ENCODE peak calls at places on chromosome 16, in four cellular contexts. L is endothelial cell, A is testis, T is M059J. Z is an unnamed sample.

GRCh38 chr16:78596348-78596995 is 497.0 kb downstream of the WWOX start:
- DNase-seq in L (no peak), A (no peak), T (no peak), Z (no peak)

GRCh38 chr16:76676356-76676755 is 399.2 kb downstream of the CNTNAP4 start:
- DNase-seq in L (no peak), A (no peak), T (no peak), Z (no peak)

GRCh38 chr16:67846063-67846319 is 742 bp upstream of the NUTF2 start:
- DNase-seq in L (no peak), A (no peak), T (peak; percentile 51), Z (no peak)

GRCh38 chr16:1379863-1380174 is 28.1 kb downstream of the GNPTG start:
- DNase-seq in L (no peak), A (no peak), T (no peak), Z (no peak)

GRCh38 chr16:3021449-3022207 is 1.5 kb downstream of the TNFRSF12A start:
- DNase-seq in L (peak; percentile 68), A (peak; percentile 81), T (peak; percentile 99), Z (peak; percentile 85)

GRCh38 chr16:54194008-54194731 is 92.4 kb downstream of the IRX3 start:
- DNase-seq in L (peak; percentile 10), A (peak; percentile 78), T (peak; percentile 59), Z (peak; percentile 18)

GRCh38 chr16:28181557-28181914 is 30.2 kb downstream of the XPO6 start:
- DNase-seq in L (no peak), A (no peak), T (peak; percentile 97), Z (peak; percentile 21)

GRCh38 chr16:86872126-86872525 is 293.8 kb downstream of the FOXL1 start:
- DNase-seq in L (no peak), A (no peak), T (no peak), Z (no peak)

GRCh38 chr16:55495616-55496289 is 13.1 kb upstream of the LPCAT2 start:
- DNase-seq in L (no peak), A (no peak), T (peak; percentile 88), Z (no peak)

GRCh38 chr16:4232541-4233386 is 9.1 kb downstream of the SRL start:
- DNase-seq in L (no peak), A (peak; percentile 62), T (no peak), Z (no peak)

GRCh38 chr16:73063284-73063733 is 15.4 kb upstream of the ZFHX3 start:
- DNase-seq in L (no peak), A (no peak), T (no peak), Z (no peak)

GRCh38 chr16:69554495-69554894 is 11.3 kb upstream of the NFAT5 start:
- DNase-seq in L (no peak), A (no peak), T (no peak), Z (no peak)

GRCh38 chr16:12319464-12320030 is 343.0 kb downstream of the SNX29 start:
- DNase-seq in L (no peak), A (no peak), T (no peak), Z (no peak)

GRCh38 chr16:57924514-57924913 is 46.4 kb downstream of the CNGB1 start:
- DNase-seq in L (no peak), A (no peak), T (no peak), Z (no peak)

GRCh38 chr16:11177578-11178130 is 78.3 kb downstream of the SOCS1 start:
- DNase-seq in L (no peak), A (no peak), T (no peak), Z (no peak)

GRCh38 chr16:70349783-70350182 is 3.1 kb downstream of the DDX19A start:
- DNase-seq in L (no peak), A (no peak), T (peak; percentile 29), Z (no peak)

GRCh38 chr16:13013043-13013442 is 111.6 kb downstream of the SHISA9 start:
- DNase-seq in L (no peak), A (no peak), T (no peak), Z (no peak)

GRCh38 chr16:22171953-22172352 is 9.6 kb downstream of the SDR42E2 start:
- DNase-seq in L (no peak), A (no peak), T (no peak), Z (no peak)

GRCh38 chr16:20322696-20323095 is 4.6 kb downstream of the GP2 start:
- DNase-seq in L (no peak), A (no peak), T (no peak), Z (no peak)

GRCh38 chr16:23351360-23351759 is 49.3 kb downstream of the SCNN1B start:
- DNase-seq in L (no peak), A (no peak), T (no peak), Z (no peak)

GRCh38 chr16:87043273-87044030 is 273.7 kb downstream of the C16orf95 start:
- DNase-seq in L (no peak), A (no peak), T (no peak), Z (peak; percentile 52)

GRCh38 chr16:68013440-68013839 is 2.3 kb downstream of the DPEP2NB start:
- DNase-seq in L (no peak), A (no peak), T (no peak), Z (no peak)

GRCh38 chr16:18965555-18965954 is 18.2 kb upstream of the TMC7 start:
- DNase-seq in L (no peak), A (no peak), T (no peak), Z (no peak)

GRCh38 chr16:8537691-8538342 is 52.5 kb downstream of the TMEM114 start:
- DNase-seq in L (no peak), A (no peak), T (no peak), Z (no peak)

GRCh38 chr16:66304151-66304550 is 62.3 kb upstream of the CDH5 start:
- DNase-seq in L (no peak), A (no peak), T (no peak), Z (no peak)

GRCh38 chr16:49639739-49640388 is 216.0 kb downstream of the ZNF423 start:
- DNase-seq in L (peak; percentile 39), A (peak; percentile 61), T (peak; percentile 81), Z (peak; percentile 82)

GRCh38 chr16:58197314-58198012 is 443 bp downstream of the CSNK2A2 start:
- DNase-seq in L (peak; percentile 15), A (no peak), T (no peak), Z (peak; percentile 18)

GRCh38 chr16:28937222-28937876 is 5.6 kb downstream of the CD19 start:
- DNase-seq in L (no peak), A (no peak), T (no peak), Z (no peak)

GRCh38 chr16:23186171-23186570 is 3.6 kb downstream of the SCNN1G start:
- DNase-seq in L (no peak), A (no peak), T (no peak), Z (no peak)

GRCh38 chr16:69327585-69328310 is 2.6 kb downstream of the PDF start:
- DNase-seq in L (no peak), A (no peak), T (no peak), Z (no peak)

GRCh38 chr16:3861808-3862451 is 18.6 kb downstream of the CREBBP start:
- DNase-seq in L (no peak), A (no peak), T (peak; percentile 60), Z (no peak)

GRCh38 chr16:85735225-85735722 is 15.6 kb downstream of the C16orf74 start:
- DNase-seq in L (no peak), A (no peak), T (no peak), Z (no peak)

GRCh38 chr16:54446639-54447038 is 160.1 kb upstream of the IRX3 start:
- DNase-seq in L (no peak), A (peak; percentile 66), T (peak; percentile 94), Z (no peak)

GRCh38 chr16:2088192-2088631 is 40.4 kb downstream of the TSC2 start:
- DNase-seq in L (no peak), A (no peak), T (no peak), Z (no peak)

GRCh38 chr16:53415504-53415903 is 18.8 kb upstream of the RBL2 start:
- DNase-seq in L (peak; percentile 9), A (no peak), T (peak; percentile 62), Z (no peak)

GRCh38 chr16:11285842-11286241 is 4.7 kb upstream of the PRM1 start:
- DNase-seq in L (no peak), A (no peak), T (no peak), Z (no peak)

GRCh38 chr16:90008708-90009145 is 10.5 kb downstream of the DBNDD1 start:
- DNase-seq in L (no peak), A (no peak), T (no peak), Z (no peak)